ENCODE peak calls at places on chromosome 17, in five cellular contexts. F, M, I, Q and Y are unnamed samples.

GRCh38 chr17:8859804-8860430 is 7.6 kb downstream of the PIK3R6 start:
- DNase-seq in F (no peak), M (no peak), I (no peak), Q (no peak), Y (peak)

GRCh38 chr17:29677139-29677834 is 54.6 kb upstream of the CORO6 start:
- DNase-seq in F (no peak), M (peak), I (no peak), Q (no peak), Y (no peak)

GRCh38 chr17:79272666-79273219 is 198.1 kb downstream of the ENGASE start:
- DNase-seq in F (no peak), M (no peak), I (no peak), Q (no peak), Y (no peak)

GRCh38 chr17:34318474-34318873 is 761 bp upstream of the CCL8 start:
- DNase-seq in F (no peak), M (no peak), I (no peak), Q (no peak), Y (no peak)

GRCh38 chr17:2964370-2964769 is 99.0 kb downstream of the OR1D5 start:
- DNase-seq in F (no peak), M (no peak), I (no peak), Q (no peak), Y (no peak)

GRCh38 chr17:8359769-8360168 is 16.7 kb downstream of the KRABD2 start:
- DNase-seq in F (peak), M (no peak), I (no peak), Q (peak), Y (no peak)

GRCh38 chr17:65868881-65869280 is 307.4 kb upstream of the AXIN2 start:
- DNase-seq in F (no peak), M (no peak), I (no peak), Q (no peak), Y (no peak)

GRCh38 chr17:82098169-82098938 is at the start of gene FASN:
- DNase-seq in F (peak), M (peak), I (peak), Q (peak), Y (peak)

GRCh38 chr17:48432820-48433775 is 3.1 kb upstream of the SKAP1 start:
- DNase-seq in F (no peak), M (no peak), I (no peak), Q (no peak), Y (no peak)

GRCh38 chr17:18186271-18186982 is 2.8 kb downstream of the ALKBH5 start:
- DNase-seq in F (no peak), M (no peak), I (no peak), Q (no peak), Y (no peak)

GRCh38 chr17:48997827-48998556 is 807 bp downstream of the IGF2BP1 start:
- DNase-seq in F (no peak), M (no peak), I (no peak), Q (no peak), Y (no peak)

GRCh38 chr17:27657620-27658019 is 26.6 kb downstream of the LGALS9 start:
- DNase-seq in F (no peak), M (no peak), I (no peak), Q (no peak), Y (no peak)

GRCh38 chr17:12985431-12986285 is 32.2 kb downstream of the ELAC2 start:
- DNase-seq in F (no peak), M (peak), I (no peak), Q (peak), Y (no peak)

GRCh38 chr17:45986056-45986455 is 13.0 kb upstream of the STH start:
- DNase-seq in F (no peak), M (no peak), I (no peak), Q (no peak), Y (no peak)

GRCh38 chr17:67245694-67246397 is 850 bp upstream of the HELZ start:
- DNase-seq in F (no peak), M (no peak), I (peak), Q (no peak), Y (no peak)

GRCh38 chr17:4006745-4007211 is 42.5 kb upstream of the ATP2A3 start:
- DNase-seq in F (no peak), M (no peak), I (peak), Q (no peak), Y (no peak)

GRCh38 chr17:45260204-45260783 is 1.6 kb downstream of the SPATA32 start:
- DNase-seq in F (no peak), M (peak), I (no peak), Q (no peak), Y (peak)

GRCh38 chr17:75832652-75833400 is 11.4 kb downstream of the UNC13D start:
- DNase-seq in F (no peak), M (no peak), I (no peak), Q (no peak), Y (no peak)

GRCh38 chr17:33451221-33451620 is 158.1 kb upstream of the ASIC2 start:
- DNase-seq in F (no peak), M (no peak), I (no peak), Q (no peak), Y (no peak)